ENCODE peak calls at places on chromosomes 16 and 17, in five cellular contexts. Z is CD4-positive, alpha-beta T cell; Q is heart left ventricle; W is RWPE1; E is hepatocyte. Y is an unnamed sample.

GRCh38 chr16:19595043-19595767 is 39.7 kb downstream of the VPS35L start:
- DNase-seq in E (no peak), Z (no peak), Q (peak; percentile 37), W (peak; percentile 67), Y (peak; percentile 33)

GRCh38 chr16:88390265-88390664 is 7.5 kb downstream of the ZNF469 start:
- DNase-seq in Q (no peak), E (no peak), Z (no peak), W (no peak), Y (no peak)

GRCh38 chr16:84266451-84266850 is 26.6 kb upstream of the KCNG4 start:
- DNase-seq in E (peak; percentile 77), W (peak; percentile 62), Q (peak; percentile 38), Z (no peak), Y (peak; percentile 69)

GRCh38 chr16:31577411-31577810 is 49.7 kb downstream of the AHSP start:
- DNase-seq in E (no peak), Q (no peak), W (no peak), Z (no peak), Y (no peak)

GRCh38 chr17:17356149-17356930 is 53.2 kb downstream of the NT5M start:
- DNase-seq in W (peak; percentile 80), E (peak; percentile 92), Z (peak; percentile 59), Q (peak; percentile 74), Y (peak; percentile 84)

GRCh38 chr17:13016881-13017622 is 775 bp downstream of the ELAC2 start:
- DNase-seq in Z (no peak), E (no peak), Q (no peak), W (peak; percentile 8), Y (peak; percentile 30)

GRCh38 chr17:81398855-81399451 is 3.7 kb downstream of the BAHCC1 start:
- DNase-seq in Q (no peak), Z (no peak), E (no peak), W (no peak), Y (no peak)

GRCh38 chr16:14364386-14365199 is 265.5 kb downstream of the PARN start:
- DNase-seq in Q (no peak), Z (no peak), W (peak; percentile 74), E (peak; percentile 77), Y (peak; percentile 59)

GRCh38 chr17:1906622-1907021 is 76.8 kb downstream of the RPA1 start:
- DNase-seq in W (no peak), Z (no peak), Q (no peak), E (peak; percentile 46), Y (no peak)

GRCh38 chr17:13513039-13513405 is 88.7 kb downstream of the HS3ST3A1 start:
- DNase-seq in Z (no peak), W (no peak), Q (no peak), E (no peak), Y (no peak)

GRCh38 chr17:21774263-21774662 is 81.9 kb downstream of the KCNJ18 start:
- DNase-seq in E (no peak), W (no peak), Q (no peak), Z (no peak), Y (no peak)

GRCh38 chr16:1941162-1941923 is 1.7 kb downstream of the MSRB1 start:
- DNase-seq in Q (no peak), W (no peak), E (no peak), Z (no peak), Y (no peak)

GRCh38 chr16:55120408-55120807 is 189.7 kb downstream of the IRX5 start:
- DNase-seq in Z (no peak), E (peak; percentile 26), Q (no peak), W (no peak), Y (peak; percentile 27)

GRCh38 chr17:18362509-18363020 is 785 bp downstream of the SHMT1 start:
- DNase-seq in W (peak; percentile 54), Z (no peak), E (peak; percentile 52), Q (peak; percentile 63), Y (no peak)

GRCh38 chr16:426906-427249 is 1.4 kb downstream of the RAB11FIP3 start:
- DNase-seq in Z (no peak), Q (no peak), W (no peak), E (no peak), Y (no peak)

GRCh38 chr17:32783602-32784001 is 93.3 kb downstream of the MYO1D start:
- DNase-seq in W (peak; percentile 46), Z (no peak), E (peak; percentile 78), Q (no peak), Y (no peak)

GRCh38 chr16:29662729-29663019 is 373 bp upstream of the SPN start:
- DNase-seq in Q (no peak), Z (peak; percentile 20), W (no peak), E (no peak), Y (peak; percentile 36)
- TF ChIP-seq CTCF in Q (no peak), Z (no peak), W (no peak), E (no peak), Y (no peak)

DNA sequence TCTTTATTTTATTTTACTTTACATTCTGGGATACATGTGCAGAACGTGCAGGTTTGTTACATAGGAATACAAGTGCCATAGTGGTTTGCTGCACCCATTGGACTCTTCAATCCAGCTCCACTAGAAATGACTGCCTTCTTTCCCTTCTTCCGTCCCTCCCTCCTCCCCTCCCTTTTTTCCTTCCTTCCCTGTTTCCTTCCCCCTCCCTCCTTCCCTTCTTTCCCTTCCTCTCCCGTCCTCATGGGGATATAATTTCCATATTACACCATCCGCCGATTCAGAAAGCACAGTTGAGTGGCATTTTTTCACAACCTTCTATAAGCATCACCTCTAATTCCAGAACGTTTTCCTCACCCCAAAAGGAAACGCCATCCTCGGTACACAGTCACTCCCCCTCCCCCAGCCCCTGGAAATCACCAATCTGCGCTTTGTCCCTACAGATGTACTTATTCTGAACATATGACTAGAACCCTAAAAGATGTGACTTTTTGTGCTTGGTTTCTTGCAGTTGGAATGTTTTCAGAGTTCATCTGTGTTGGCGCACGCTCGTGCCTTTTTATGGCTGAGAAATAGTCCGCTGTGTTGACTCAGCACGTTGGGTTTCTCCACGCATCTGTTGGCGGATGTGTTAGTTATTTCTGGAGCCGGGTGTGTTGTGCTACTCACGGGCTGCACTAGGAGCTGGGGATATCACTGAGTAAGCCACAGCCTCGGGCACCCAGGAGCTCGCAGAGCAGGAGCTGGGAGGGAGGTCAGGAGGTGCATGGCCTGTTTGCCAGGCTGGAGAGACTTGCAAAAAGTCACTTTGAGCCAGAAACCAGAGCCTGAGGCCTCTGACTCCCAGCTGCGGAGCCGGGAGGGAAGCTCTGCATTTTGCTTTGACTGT is 336.4 kb downstream of the SEC14L1 start:
- DNase-seq in E (peak; percentile 88), Z (no peak), Q (peak; percentile 60), W (peak; percentile 96), Y (no peak)
- TF ChIP-seq CTCF in E (no peak), Z (no peak), Q (no peak), W (no peak), Y (no peak)

GRCh38 chr17:50576864-50577263 is 16.3 kb downstream of the CACNA1G start:
- DNase-seq in W (no peak), Z (no peak), Q (no peak), E (no peak), Y (no peak)

GRCh38 chr17:50578173-50578572 is 17.7 kb downstream of the CACNA1G start:
- DNase-seq in W (no peak), Z (no peak), Q (no peak), E (no peak), Y (peak; percentile 77)

GRCh38 chr17:50573866-50574571 is 13.5 kb downstream of the CACNA1G start:
- DNase-seq in Z (no peak), Q (no peak), W (no peak), E (no peak), Y (no peak)

GRCh38 chr17:50577451-50577954 is 17.0 kb downstream of the CACNA1G start:
- DNase-seq in Z (no peak), W (no peak), E (no peak), Q (no peak), Y (no peak)

GRCh38 chr17:50575581-50576210 is 15.2 kb downstream of the CACNA1G start:
- DNase-seq in W (no peak), Z (no peak), E (no peak), Q (no peak), Y (peak; percentile 85)
- TF ChIP-seq CTCF in W (no peak), Z (no peak), E (no peak), Q (no peak), Y (no peak)

GRCh38 chr17:44921122-44921882 is 6.0 kb upstream of the GFAP start:
- DNase-seq in Z (no peak), E (no peak), Q (no peak), W (no peak), Y (no peak)
- TF ChIP-seq CTCF in Z (no peak), E (no peak), Q (peak; percentile 28), W (no peak), Y (no peak)

DNA sequence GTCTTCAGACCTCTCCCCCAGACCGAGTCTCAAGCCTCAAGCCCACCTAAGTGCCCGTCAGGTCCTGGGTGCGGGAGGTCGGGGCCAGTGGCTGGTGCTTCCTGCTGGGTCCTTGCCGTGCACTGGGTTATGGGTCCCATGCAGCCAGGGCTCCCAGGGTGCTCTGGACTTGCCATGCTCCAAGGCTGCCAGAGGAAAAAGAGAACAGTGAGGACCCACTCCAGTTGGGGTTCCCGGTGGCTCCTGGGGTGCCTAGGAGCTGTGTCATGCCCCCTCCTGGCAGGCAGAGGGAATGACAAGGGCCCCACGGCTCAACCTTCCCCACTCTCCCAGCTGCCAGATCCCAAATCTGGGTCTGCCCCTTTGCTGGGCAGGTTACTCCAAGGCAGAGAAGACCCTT is 3.8 kb downstream of the SNX20 start:
- DNase-seq in Q (no peak), Z (no peak), E (no peak), W (no peak), Y (no peak)
- TF ChIP-seq CTCF in Q (peak; percentile 32), Z (peak; percentile 57), E (no peak), W (no peak), Y (peak; percentile 43)

GRCh38 chr17:75842963-75843576 is 1.1 kb downstream of the UNC13D start:
- DNase-seq in Q (no peak), Z (no peak), E (no peak), W (no peak), Y (no peak)
- TF ChIP-seq CTCF in Q (no peak), Z (peak; percentile 43), E (no peak), W (no peak), Y (no peak)

GRCh38 chr16:4200000-4200780 is 41.7 kb downstream of the SRL start:
- DNase-seq in W (peak; percentile 69), Q (peak; percentile 66), Z (peak; percentile 15), E (peak; percentile 85), Y (no peak)
- TF ChIP-seq CTCF in W (peak; percentile 66), Q (peak; percentile 74), Z (no peak), E (peak; percentile 80), Y (peak; percentile 79)

Y was measured in upper lobe of left lung.